ENCODE peak calls at places on chromosome 7, in six cellular contexts. S is mucosa of descending colon, J is fibroblast of lung, X is AG04450, A is A549, L is IMR-90. Z is an unnamed sample.

GRCh38 chr7:29146082-29146706 is at the start of gene CPVL:
- DNase-seq in J (no peak), X (no peak), L (no peak), S (peak; percentile 49), A (no peak), Z (no peak)

GRCh38 chr7:7662527-7662926 is 22.0 kb downstream of the UMAD1 start:
- DNase-seq in X (no peak), L (peak; percentile 34), A (peak; percentile 6), S (no peak), J (peak; percentile 52), Z (peak; percentile 22)

GRCh38 chr7:139572071-139572470 is 48.6 kb downstream of the CLEC2L start:
- DNase-seq in L (no peak), S (no peak), A (no peak), X (no peak), J (no peak), Z (no peak)

GRCh38 chr7:111650456-111650999 is 88.2 kb upstream of the IMMP2L start:
- DNase-seq in J (peak; percentile 88), A (peak; percentile 88), L (peak; percentile 17), S (peak; percentile 4), X (no peak), Z (peak; percentile 86)

GRCh38 chr7:96004598-96004997 is 232.2 kb downstream of the DYNC1I1 start:
- DNase-seq in A (no peak), X (no peak), J (peak; percentile 82), S (no peak), L (no peak), Z (peak; percentile 88)

GRCh38 chr7:1505731-1506550 is 1.8 kb upstream of the INTS1 start:
- DNase-seq in J (no peak), L (no peak), X (no peak), A (peak; percentile 78), S (peak; percentile 26), Z (no peak)

GRCh38 chr7:69232445-69233376 is 365.6 kb upstream of the AUTS2 start:
- DNase-seq in X (no peak), L (no peak), A (no peak), S (no peak), J (no peak), Z (no peak)

GRCh38 chr7:106225856-106226255 is 58.9 kb downstream of the NAMPT start:
- DNase-seq in A (no peak), S (no peak), X (no peak), L (peak; percentile 31), J (no peak), Z (peak; percentile 26)

GRCh38 chr7:70380315-70381027 is 751.5 kb upstream of the GALNT17 start:
- DNase-seq in A (no peak), L (no peak), J (peak; percentile 4), X (no peak), S (no peak), Z (peak; percentile 78)

GRCh38 chr7:151172273-151173141 is 5.0 kb upstream of the GBX1 start:
- DNase-seq in X (peak; percentile 13), L (peak; percentile 50), A (peak; percentile 77), J (peak; percentile 63), S (peak; percentile 82), Z (peak; percentile 58)

GRCh38 chr7:45223728-45224630 is 66.4 kb downstream of the RAMP3 start:
- DNase-seq in A (no peak), L (no peak), J (no peak), X (no peak), S (no peak), Z (no peak)

DNA sequence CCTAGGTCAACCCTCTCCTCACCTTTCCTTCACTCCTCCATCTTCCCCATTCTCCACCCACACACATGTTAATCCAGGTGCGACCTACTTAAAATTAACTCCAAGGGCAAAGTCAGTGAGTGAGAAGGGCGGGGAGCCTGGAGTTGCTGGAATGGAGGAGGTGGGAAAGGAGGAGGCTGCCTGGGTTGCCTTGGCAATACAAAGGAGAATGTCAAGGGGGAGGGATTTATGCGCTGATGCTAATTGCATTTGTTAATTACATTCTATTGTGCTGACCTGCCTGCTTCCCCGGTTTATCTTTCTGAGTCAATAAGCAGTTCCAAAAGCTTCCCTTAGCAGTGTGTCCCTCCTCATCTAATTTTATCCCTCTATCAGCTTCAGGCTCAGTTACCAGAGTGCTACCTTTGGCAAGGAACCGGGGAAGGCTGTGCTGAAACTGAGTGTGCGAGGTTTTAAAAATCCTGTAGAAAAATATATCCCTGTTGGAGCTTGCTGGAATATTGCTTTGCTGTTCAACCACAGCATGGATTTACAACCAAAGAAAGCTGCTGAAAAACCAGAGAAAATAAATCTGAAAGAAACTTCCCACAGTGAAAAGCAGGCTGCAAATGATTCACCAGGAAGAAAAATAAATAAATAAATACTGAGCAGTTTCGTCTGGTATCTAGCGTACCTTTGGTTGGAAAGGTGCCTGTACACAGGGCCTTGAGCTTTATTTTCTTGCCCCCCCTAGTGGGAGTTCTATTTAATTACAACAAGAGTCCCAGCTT is 113.2 kb upstream of the DGKB start:
- DNase-seq in L (peak; percentile 49), X (peak; percentile 27), A (peak; percentile 69), S (peak; percentile 38), J (peak; percentile 67), Z (peak; percentile 78)
- H3K4me3 ChIP-seq in L (no peak overlapping the region), X (peak overlapping the region; percentile 10), A (no peak overlapping the region), S (no peak overlapping the region), J (peak overlapping the region; percentile 38), Z (no peak overlapping the region)

DNA sequence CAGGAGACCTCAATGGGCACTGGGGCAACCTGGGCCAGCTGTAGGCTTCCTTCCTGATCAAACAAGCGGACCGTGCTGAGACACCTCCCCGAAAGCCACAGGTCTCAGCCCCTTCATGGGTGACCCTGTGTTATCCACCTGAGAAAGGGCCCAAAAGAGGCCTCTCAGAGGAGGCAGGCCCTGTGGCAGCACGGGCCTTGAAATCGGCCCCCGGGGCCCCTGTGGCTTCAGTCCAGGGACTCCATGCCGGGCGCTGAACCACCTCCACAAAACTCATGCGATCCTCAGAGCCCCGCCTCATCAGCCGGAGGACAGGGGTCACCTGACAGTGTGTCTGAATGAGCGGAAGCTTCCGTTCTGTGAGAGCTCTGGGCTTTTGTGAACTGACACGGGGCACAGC is 307.1 kb downstream of the PAXIP1 start:
- DNase-seq in S (no peak), J (no peak), A (no peak), L (no peak), X (no peak), Z (no peak)
- TF ChIP-seq CTCF in S (no peak), J (no peak), A (no peak), L (no peak), X (no peak), Z (no peak)

GRCh38 chr7:120989571-120990220 is 1.2 kb downstream of the CPED1 start:
- DNase-seq in S (no peak), A (no peak), X (no peak), L (peak; percentile 38), J (peak; percentile 50), Z (no peak)
- H3K4me3 ChIP-seq in S (no peak overlapping the region), A (no peak overlapping the region), X (peak overlapping the region; percentile 76), L (peak overlapping the region; percentile 86), J (peak overlapping the region; percentile 98), Z (peak overlapping the region; percentile 70)

GRCh38 chr7:43585521-43585920 is 2.6 kb downstream of the STK17A start:
- DNase-seq in J (peak; percentile 90), X (no peak), S (no peak), L (peak; percentile 78), A (no peak), Z (peak; percentile 82)
- TF ChIP-seq CTCF in J (no peak), X (no peak), S (no peak), L (no peak), A (no peak), Z (no peak)

DNA sequence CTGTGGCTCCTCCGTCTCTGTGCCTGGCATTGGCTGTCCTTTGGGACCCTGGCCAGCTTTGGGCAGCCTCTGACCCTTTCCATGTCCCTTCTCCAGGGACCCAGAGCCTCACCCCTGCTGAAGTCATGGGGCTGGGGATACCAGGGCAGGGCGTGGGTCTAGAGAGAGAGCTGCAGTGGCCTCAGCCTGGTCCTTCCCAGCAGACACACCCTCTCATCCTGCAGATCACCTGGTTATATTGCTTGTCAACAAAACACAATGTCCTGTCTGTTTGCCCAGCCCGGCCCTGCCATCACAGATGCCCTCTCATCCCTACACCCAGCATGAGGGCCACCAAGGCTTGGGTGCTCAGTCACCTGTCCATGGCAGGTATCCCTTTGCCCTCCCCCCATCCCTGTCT is 1.8 kb downstream of the MUC17 start:
- DNase-seq in L (no peak), J (no peak), X (no peak), S (peak; percentile 72), A (peak; percentile 44), Z (no peak)
- H3K4me3 ChIP-seq in L (no peak overlapping the region), J (no peak overlapping the region), X (no peak overlapping the region), S (no peak overlapping the region), A (no peak overlapping the region), Z (no peak overlapping the region)

DNA sequence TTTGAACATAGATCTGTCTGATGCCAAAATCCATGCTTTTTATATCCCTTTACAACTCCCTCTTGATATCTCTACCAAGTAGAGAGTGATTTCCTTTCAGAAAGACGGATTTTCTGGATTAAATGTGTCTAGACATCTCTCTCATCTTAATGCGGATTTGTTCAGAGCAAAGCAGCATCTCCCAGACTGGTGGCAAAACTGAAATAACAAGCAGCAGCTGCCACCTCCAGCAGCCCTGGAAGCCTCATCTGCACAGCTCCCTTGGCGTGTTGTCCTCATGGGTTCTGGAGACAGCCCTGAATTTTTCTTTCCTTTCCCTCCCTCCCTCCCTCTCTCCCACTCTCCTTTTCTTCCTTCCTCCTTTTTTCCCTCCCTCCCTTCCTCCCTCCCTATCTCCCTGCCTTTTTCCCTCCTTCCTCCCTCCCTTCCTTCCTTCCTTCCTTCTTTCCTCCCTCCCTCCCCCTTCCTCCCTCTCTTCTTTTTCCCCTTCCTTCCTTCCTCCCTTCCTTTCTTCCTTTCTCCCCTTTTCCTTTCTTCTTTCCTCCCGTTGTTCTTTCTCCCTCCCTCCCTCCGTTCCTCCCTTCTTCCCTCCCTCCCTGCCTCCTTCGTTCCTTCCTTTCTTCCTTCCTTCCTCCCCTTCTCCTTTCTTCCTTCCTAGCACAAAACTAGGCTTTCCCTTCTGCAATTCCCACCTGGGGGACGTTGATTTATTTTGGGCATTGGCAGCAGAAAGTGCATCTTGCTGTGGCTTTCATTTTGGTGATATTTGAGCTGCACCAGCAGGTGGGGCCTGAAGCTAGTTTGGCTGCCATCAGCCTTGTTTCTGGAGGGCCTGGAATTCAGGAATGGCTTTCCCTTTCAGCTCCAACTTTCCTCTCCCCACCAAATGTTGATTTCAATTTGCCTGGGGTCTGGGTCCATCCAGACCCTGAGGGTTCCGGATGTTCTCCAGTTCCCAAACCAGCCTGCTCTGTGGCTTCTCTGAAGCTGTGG is 640.0 kb downstream of the TYW1 start:
- DNase-seq in J (no peak), S (no peak), A (no peak), L (no peak), X (no peak), Z (no peak)
- TF ChIP-seq CTCF in J (no peak), S (no peak), A (peak; percentile 25), L (no peak), X (no peak), Z (no peak)